ENCODE peak calls at places on chromosomes 16 and 17, in seven cellular contexts. J is hippocampal formation; X is activated CD8-positive, alpha-beta T cell treated with anti-CD3 and anti-CD28 coated beads, Interleukin-2, amount 10 ng/mL, durations not matched to agents 7 days and 5 days; O is HT1080; E is heart left ventricle; Q is lower lobe of right lung; Z is stimulated activated CD8-positive, alpha-beta memory T cell treated with anti-CD3 and anti-CD28 coated beads, Interleukin-12 subunit alpha, Interleukin-12 subunit beta, amount 100 ng/mL, for 1 hour. W is an unnamed sample.

GRCh38 chr17:9928601-9929341 is 23.7 kb upstream of the RCVRN start:
- DNase-seq in J (peak), X (no peak), O (peak), E (no peak), Q (no peak), Z (no peak), W (peak)

GRCh38 chr17:60496051-60496450 is 30.0 kb downstream of the APPBP2 start:
- DNase-seq in J (no peak), X (no peak), O (no peak), E (no peak), Q (no peak), Z (no peak), W (peak)

GRCh38 chr16:57657228-57657627 is 10.9 kb upstream of the ADGRG3 start:
- DNase-seq in J (no peak), X (no peak), O (no peak), E (no peak), Q (no peak), Z (no peak), W (no peak)

GRCh38 chr17:48027322-48027981 is 10.1 kb downstream of the COPZ2 start:
- DNase-seq in J (no peak), X (no peak), O (no peak), E (no peak), Q (no peak), Z (no peak), W (no peak)

GRCh38 chr16:1818204-1818872 is 8.3 kb downstream of the HAGH start:
- DNase-seq in J (no peak), X (no peak), O (no peak), E (no peak), Q (no peak), Z (no peak), W (no peak)

GRCh38 chr17:50950002-50950877 is 84.1 kb upstream of the TOB1 start:
- DNase-seq in J (peak), X (peak), O (peak), E (peak), Q (peak), Z (peak), W (peak)

GRCh38 chr16:76294691-76295214 is 17.6 kb downstream of the CNTNAP4 start:
- DNase-seq in J (no peak), X (no peak), O (no peak), E (no peak), Q (no peak), Z (no peak), W (no peak)

GRCh38 chr17:3512512-3513171 is 36.8 kb downstream of the ASPA start:
- DNase-seq in J (peak), X (no peak), O (no peak), E (peak), Q (no peak), Z (no peak), W (peak)

GRCh38 chr16:16032271-16032979 is 83.0 kb downstream of the ABCC1 start:
- DNase-seq in J (no peak), X (no peak), O (no peak), E (no peak), Q (no peak), Z (no peak), W (peak)

GRCh38 chr17:72515291-72516065 is 394.7 kb downstream of the SOX9 start:
- DNase-seq in J (no peak), X (no peak), O (peak), E (no peak), Q (no peak), Z (no peak), W (peak)